ENCODE peak calls at places on chromosomes 5 and 9, in five cellular contexts. T is prostate gland, V is body of pancreas, S is PC-9, Y is fibroblast of lung. X is an unnamed sample.

GRCh38 chr5:169272731-169273401 is 28.1 kb downstream of the SLIT3 start:
- DNase-seq in T (no peak), V (no peak), S (no peak), Y (no peak), X (peak; percentile 93)

GRCh38 chr5:123752576-123752975 is 240.6 kb downstream of the CSNK1G3 start:
- DNase-seq in Y (peak; percentile 90), T (no peak), S (no peak), V (no peak), X (peak; percentile 3)

GRCh38 chr5:56974241-56974640 is 22.3 kb upstream of the MIER3 start:
- DNase-seq in S (no peak), T (no peak), V (no peak), Y (no peak), X (no peak)

GRCh38 chr5:73442152-73442860 is 6.3 kb downstream of the FOXD1 start:
- DNase-seq in V (no peak), Y (peak; percentile 57), T (no peak), S (no peak), X (no peak)

GRCh38 chr9:127561491-127562270 is 50.4 kb upstream of the STXBP1 start:
- DNase-seq in T (peak; percentile 76), Y (peak; percentile 98), V (peak; percentile 63), S (peak; percentile 99), X (peak; percentile 70)

GRCh38 chr9:72292874-72293607 is 72.0 kb downstream of the ZFAND5 start:
- DNase-seq in T (peak; percentile 19), Y (peak; percentile 98), S (no peak), V (peak; percentile 16), X (no peak)

GRCh38 chr9:72864327-72864726 is 88.5 kb downstream of the ALDH1A1 start:
- DNase-seq in T (no peak), Y (no peak), S (no peak), V (no peak), X (no peak)

GRCh38 chr5:143605403-143606005 is 202.0 kb upstream of the NR3C1 start:
- DNase-seq in S (no peak), T (no peak), Y (peak; percentile 16), V (no peak), X (no peak)

GRCh38 chr9:106324071-106324470 is 538.9 kb upstream of the ZNF462 start:
- DNase-seq in V (no peak), S (no peak), Y (no peak), T (no peak), X (no peak)

GRCh38 chr5:154197801-154198461 is 7.4 kb downstream of the GALNT10 start:
- DNase-seq in T (peak; percentile 34), Y (no peak), V (no peak), S (peak; percentile 91), X (no peak)

GRCh38 chr5:72005676-72006075 is 101.6 kb upstream of the MAP1B start:
- DNase-seq in T (no peak), Y (no peak), S (no peak), V (no peak), X (no peak)

GRCh38 chr9:16092627-16093091 is 539.8 kb downstream of the CCDC171 start:
- DNase-seq in T (no peak), Y (no peak), V (peak; percentile 16), S (no peak), X (no peak)

GRCh38 chr9:124414612-124415011 is 630 bp downstream of the PSMB7 start:
- DNase-seq in Y (no peak), T (no peak), S (no peak), V (no peak), X (no peak)

GRCh38 chr9:112866662-112867274 is 23.9 kb downstream of the SLC46A2 start:
- DNase-seq in V (no peak), Y (no peak), S (peak; percentile 41), T (no peak), X (no peak)

GRCh38 chr9:70030156-70030555 is 13.5 kb upstream of the MAMDC2 start:
- DNase-seq in S (no peak), T (no peak), Y (peak; percentile 39), V (no peak), X (no peak)

GRCh38 chr9:75918154-75918553 is 27.7 kb downstream of the PCSK5 start:
- DNase-seq in S (peak; percentile 90), T (no peak), Y (no peak), V (no peak), X (no peak)

GRCh38 chr5:133026664-133027153 is 360 bp upstream of the ZCCHC10 start:
- DNase-seq in Y (no peak), S (no peak), V (no peak), T (no peak), X (no peak)

GRCh38 chr9:35629597-35629996 is 11.4 kb upstream of the CD72 start:
- DNase-seq in T (no peak), V (no peak), Y (no peak), S (no peak), X (no peak)

GRCh38 chr9:19294219-19294618 is 63.7 kb downstream of the DENND4C start:
- DNase-seq in T (no peak), S (no peak), Y (no peak), V (no peak), X (no peak)

GRCh38 chr9:130782883-130783537 is 52.0 kb upstream of the ABL1 start:
- DNase-seq in T (no peak), V (no peak), S (no peak), Y (no peak), X (no peak)

DNA sequence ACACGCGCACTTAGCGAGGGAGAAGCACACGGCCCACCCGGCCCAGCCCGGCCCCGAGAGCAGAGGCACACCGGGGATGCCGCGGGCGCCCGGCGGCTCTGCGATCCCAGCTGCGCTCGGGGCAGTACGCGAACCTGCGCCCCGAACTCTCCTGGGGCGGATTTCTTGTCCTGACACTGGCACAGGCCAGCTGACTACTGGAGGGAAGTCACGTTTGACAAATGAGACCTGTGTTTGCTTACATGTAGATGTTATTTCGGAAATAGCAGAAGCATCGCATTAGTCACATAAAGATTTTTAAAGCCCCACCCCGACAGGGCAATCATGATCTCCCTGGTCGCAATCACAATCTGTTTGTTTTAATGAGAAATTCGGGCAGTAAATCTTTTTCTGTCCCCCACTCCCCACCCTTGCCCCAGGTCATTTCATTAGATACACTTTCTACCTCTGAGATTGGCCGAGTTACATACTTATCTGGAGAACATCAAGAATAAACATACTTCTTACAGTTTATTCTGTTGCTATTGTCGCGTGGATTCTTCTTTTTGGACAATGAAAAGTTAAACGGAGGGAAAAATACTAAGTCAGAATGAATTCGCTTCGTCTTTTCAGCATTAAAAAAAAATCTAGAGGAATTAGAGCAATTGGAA is 518.9 kb downstream of the CTNND2 start:
- DNase-seq in V (no peak), T (no peak), Y (no peak), S (no peak), X (no peak)
- H3K27ac ChIP-seq in V (no peak overlapping the region), T (no peak overlapping the region), Y (no peak overlapping the region), S (no peak overlapping the region), X (no peak overlapping the region)

GRCh38 chr5:5178121-5178520 is 38.0 kb downstream of the ADAMTS16 start:
- DNase-seq in S (no peak), T (no peak), Y (no peak), V (peak; percentile 49), X (no peak)
- H3K27ac ChIP-seq in S (no peak overlapping the region), T (no peak overlapping the region), Y (no peak overlapping the region), V (peak overlapping the region; percentile 47), X (no peak overlapping the region)

GRCh38 chr5:140632366-140633080 is 452 bp downstream of the CD14 start:
- DNase-seq in V (peak; percentile 65), Y (peak; percentile 32), S (no peak), T (peak; percentile 48), X (peak; percentile 59)
- H3K27ac ChIP-seq in V (peak overlapping the region; percentile 81), Y (no peak overlapping the region), S (no peak overlapping the region), T (peak overlapping the region; percentile 61), X (peak overlapping the region; percentile 81)

GRCh38 chr9:133855802-133856592 is 117.8 kb upstream of the SARDH start:
- DNase-seq in S (peak; percentile 91), V (peak; percentile 56), T (no peak), Y (peak; percentile 97), X (peak; percentile 88)

GRCh38 chr9:133853331-133853730 is 115.2 kb upstream of the SARDH start:
- DNase-seq in Y (no peak), T (no peak), V (no peak), S (no peak), X (no peak)

GRCh38 chr9:133854785-133855184 is 116.6 kb upstream of the SARDH start:
- DNase-seq in T (no peak), V (no peak), Y (no peak), S (no peak), X (no peak)

GRCh38 chr9:133852476-133852875 is 114.3 kb upstream of the SARDH start:
- DNase-seq in Y (no peak), S (no peak), T (no peak), V (no peak), X (no peak)

DNA sequence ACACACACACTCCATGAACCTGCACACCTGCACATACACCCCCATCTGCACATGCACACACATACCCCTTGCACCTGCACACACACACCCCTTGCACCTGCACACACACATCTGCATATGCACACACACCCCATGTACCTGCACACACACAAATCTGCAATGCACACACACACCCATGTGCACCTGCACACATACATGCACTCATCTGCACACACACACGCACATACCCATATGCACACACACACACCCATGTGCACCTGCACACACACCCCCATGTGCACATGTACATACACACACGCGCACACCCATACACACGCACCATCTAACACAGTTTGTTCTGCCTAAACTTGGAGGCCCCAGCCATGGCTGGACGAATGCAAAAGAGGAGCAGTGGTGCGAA is 115.9 kb upstream of the SARDH start:
- DNase-seq in S (no peak), T (no peak), Y (no peak), V (no peak), X (peak; percentile 19)
- H3K27ac ChIP-seq in S (no peak overlapping the region), T (no peak overlapping the region), Y (no peak overlapping the region), V (no peak overlapping the region), X (no peak overlapping the region)

DNA sequence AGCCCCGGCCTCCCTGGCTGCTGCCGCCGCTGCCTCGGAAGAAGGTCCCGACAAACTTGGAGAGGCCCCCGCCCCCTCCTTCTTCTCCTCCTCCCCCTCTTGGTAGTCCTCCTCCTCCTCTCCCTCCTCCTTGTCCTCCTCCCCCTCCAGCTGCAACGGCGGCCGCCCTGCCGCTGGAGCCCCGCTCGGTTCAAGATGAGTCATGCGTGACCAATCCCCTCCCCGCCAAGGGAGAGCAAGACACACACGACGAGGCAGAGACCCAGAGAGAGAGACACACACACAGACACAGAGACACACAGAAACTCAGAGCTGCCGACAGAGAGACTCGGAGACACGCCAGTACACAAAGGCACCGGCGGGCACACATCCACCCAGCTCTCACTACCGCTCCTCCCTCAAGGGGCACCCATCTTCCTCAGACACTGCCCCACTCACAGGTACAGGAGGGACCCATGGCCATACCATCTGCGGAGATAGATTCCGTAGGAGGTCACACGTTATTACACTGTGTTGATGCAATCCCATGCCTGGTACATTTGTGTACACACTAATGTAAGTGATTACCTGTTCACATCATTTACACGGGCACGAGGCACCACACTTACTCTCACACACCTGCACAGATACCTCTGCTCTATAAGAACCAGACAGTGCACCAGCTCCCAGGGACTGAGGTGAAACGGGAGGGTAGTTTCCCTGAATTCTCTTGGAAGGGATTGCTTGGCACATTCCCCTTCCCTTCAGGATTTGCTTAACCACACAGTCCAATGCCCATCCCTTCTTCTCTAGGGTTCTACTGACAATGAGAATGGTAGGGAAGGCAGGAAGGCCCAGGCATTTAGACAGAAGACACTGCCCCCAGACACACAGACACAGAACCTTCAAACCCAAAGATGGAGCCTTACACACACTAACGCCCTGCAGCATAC is at the start of gene LHX6:
- DNase-seq in Y (peak; percentile 27), V (no peak), T (no peak), S (no peak), X (no peak)
- H3K27ac ChIP-seq in Y (no peak within 1 kb of the TSS), V (no peak within 1 kb of the TSS), T (no peak within 1 kb of the TSS), S (no peak within 1 kb of the TSS), X (no peak within 1 kb of the TSS)

GRCh38 chr9:6551126-6551525 is 94.4 kb downstream of the GLDC start:
- DNase-seq in Y (no peak), T (no peak), S (no peak), V (no peak), X (no peak)
- H3K27ac ChIP-seq in Y (no peak overlapping the region), T (no peak overlapping the region), S (no peak overlapping the region), V (no peak overlapping the region), X (no peak overlapping the region)